ENCODE peak calls at places on chromosomes 3 and 15, in ten cellular contexts. L, E, P, S, H, R, O, Z, C and N are unnamed samples.

GRCh38 chr3:74624301-74624700 is 9.8 kb upstream of the CNTN3 start:
- DNase-seq in L (no peak), E (no peak), P (no peak), S (peak; percentile 78), H (no peak), R (no peak), O (no peak), Z (peak; percentile 88), C (peak; percentile 79), N (no peak)

GRCh38 chr15:45645026-45645980 is 10.5 kb downstream of the SQOR start:
- DNase-seq in L (no peak), E (no peak), P (no peak), S (peak; percentile 64), H (no peak), R (no peak), O (no peak), Z (peak; percentile 60), C (peak; percentile 61), N (peak; percentile 78)

GRCh38 chr15:55282284-55282833 is 7.3 kb downstream of the RAB27A start:
- DNase-seq in L (no peak), E (no peak), P (no peak), S (peak; percentile 46), H (no peak), R (no peak), O (no peak), Z (peak; percentile 76), C (peak; percentile 82), N (no peak)

GRCh38 chr3:72319202-72320095 is 528.8 kb downstream of the SHQ1 start:
- DNase-seq in L (no peak), E (no peak), P (no peak), S (peak; percentile 58), H (no peak), R (no peak), O (no peak), Z (no peak), C (peak; percentile 50), N (no peak)

GRCh38 chr15:99168601-99169580 is 64.0 kb downstream of the SYNM start:
- DNase-seq in L (no peak), E (no peak), P (no peak), S (no peak), H (no peak), R (no peak), O (no peak), Z (no peak), C (no peak), N (no peak)

GRCh38 chr3:197516517-197516889 is 39.3 kb downstream of the BDH1 start:
- DNase-seq in L (no peak), E (no peak), P (no peak), S (peak; percentile 83), H (no peak), R (no peak), O (peak; percentile 33), Z (peak; percentile 98), C (peak; percentile 82), N (no peak)

GRCh38 chr3:126530171-126531050 is 6.5 kb downstream of the CHST13 start:
- DNase-seq in L (no peak), E (no peak), P (no peak), S (no peak), H (peak; percentile 53), R (no peak), O (peak; percentile 88), Z (no peak), C (no peak), N (no peak)

GRCh38 chr15:39230205-39230916 is 350.5 kb upstream of the THBS1 start:
- DNase-seq in L (no peak), E (peak; percentile 11), P (no peak), S (no peak), H (no peak), R (no peak), O (no peak), Z (no peak), C (peak; percentile 31), N (no peak)

GRCh38 chr3:19226516-19226915 is 78.2 kb downstream of the KCNH8 start:
- DNase-seq in L (no peak), E (no peak), P (peak; percentile 16), S (no peak), H (no peak), R (no peak), O (no peak), Z (no peak), C (no peak), N (no peak)

GRCh38 chr3:88057650-88058321 is 1.0 kb downstream of the CGGBP1 start:
- DNase-seq in L (no peak), E (no peak), P (no peak), S (peak; percentile 6), H (no peak), R (no peak), O (no peak), Z (peak; percentile 11), C (peak; percentile 59), N (no peak)

GRCh38 chr3:188021502-188022040 is 132.4 kb upstream of the LPP start:
- DNase-seq in L (no peak), E (no peak), P (peak; percentile 27), S (peak; percentile 90), H (no peak), R (no peak), O (no peak), Z (peak; percentile 17), C (peak; percentile 91), N (no peak)

GRCh38 chr3:134242649-134243637 is 7.7 kb downstream of the RYK start:
- DNase-seq in L (peak; percentile 30), E (no peak), P (peak; percentile 52), S (peak; percentile 83), H (no peak), R (no peak), O (no peak), Z (peak; percentile 90), C (peak; percentile 89), N (no peak)

GRCh38 chr15:30038667-30039523 is 43.9 kb upstream of the GOLGA8J start:
- DNase-seq in L (no peak), E (peak; percentile 18), P (no peak), S (no peak), H (no peak), R (no peak), O (no peak), Z (no peak), C (no peak), N (peak; percentile 24)

GRCh38 chr15:43510230-43511011 is 7.0 kb upstream of the MAP1A start:
- DNase-seq in L (peak; percentile 97), E (peak; percentile 100), P (peak; percentile 100), S (peak; percentile 99), H (peak; percentile 99), R (peak; percentile 90), O (peak; percentile 100), Z (peak; percentile 96), C (peak; percentile 100), N (peak; percentile 98)

GRCh38 chr3:142117052-142117451 is 32.3 kb downstream of the TFDP2 start:
- DNase-seq in L (no peak), E (no peak), P (no peak), S (peak; percentile 16), H (no peak), R (no peak), O (no peak), Z (peak; percentile 78), C (peak; percentile 58), N (peak; percentile 24)

GRCh38 chr3:38651153-38651789 is 1.8 kb upstream of the SCN5A start:
- DNase-seq in L (peak; percentile 59), E (peak; percentile 53), P (peak; percentile 88), S (peak; percentile 41), H (peak; percentile 61), R (no peak), O (peak; percentile 87), Z (peak; percentile 45), C (peak; percentile 72), N (peak; percentile 80)

GRCh38 chr3:46853441-46854410 is 9.5 kb downstream of the MYL3 start:
- DNase-seq in L (no peak), E (no peak), P (no peak), S (no peak), H (no peak), R (no peak), O (peak; percentile 65), Z (no peak), C (no peak), N (no peak)

GRCh38 chr3:16512435-16513140 is 911 bp downstream of the RFTN1 start:
- DNase-seq in L (no peak), E (peak; percentile 39), P (peak; percentile 54), S (no peak), H (peak; percentile 67), R (no peak), O (peak; percentile 91), Z (no peak), C (no peak), N (peak; percentile 36)

GRCh38 chr3:16511561-16512434 is 1.7 kb downstream of the RFTN1 start:
- DNase-seq in L (no peak), E (peak; percentile 23), P (peak; percentile 29), S (peak; percentile 70), H (peak; percentile 62), R (peak; percentile 24), O (peak; percentile 87), Z (no peak), C (peak; percentile 89), N (peak; percentile 47)

GRCh38 chr3:16514799-16515353 is 1.4 kb upstream of the RFTN1 start:
- DNase-seq in L (no peak), E (no peak), P (no peak), S (no peak), H (no peak), R (no peak), O (no peak), Z (no peak), C (no peak), N (no peak)

GRCh38 chr3:16514021-16514700 is 662 bp upstream of the RFTN1 start:
- DNase-seq in L (no peak), E (no peak), P (no peak), S (no peak), H (no peak), R (no peak), O (no peak), Z (no peak), C (no peak), N (no peak)

GRCh38 chr3:16513141-16514020 is at the start of gene RFTN1:
- DNase-seq in L (no peak), E (peak; percentile 54), P (peak; percentile 69), S (peak; percentile 60), H (peak; percentile 64), R (no peak), O (peak; percentile 92), Z (peak; percentile 54), C (peak; percentile 66), N (peak; percentile 36)
- TF ChIP-seq CTCF in L (no peak), E (no peak), P (no peak), S (no peak), H (no peak), R (no peak), O (no peak), Z (no peak), C (peak; percentile 15), N (no peak)

GRCh38 chr3:181103605-181104004 is 114.1 kb upstream of the DNAJC19 start:
- DNase-seq in L (no peak), E (no peak), P (peak; percentile 93), S (no peak), H (no peak), R (no peak), O (no peak), Z (peak; percentile 7), C (peak; percentile 4), N (no peak)
- TF ChIP-seq CTCF in L (no peak), E (no peak), P (peak; percentile 92), S (peak; percentile 43), H (no peak), R (no peak), O (no peak), Z (peak; percentile 40), C (peak; percentile 25), N (no peak)

GRCh38 chr3:153448146-153448870 is 286.3 kb downstream of the RAP2B start:
- DNase-seq in L (no peak), E (no peak), P (no peak), S (no peak), H (no peak), R (no peak), O (no peak), Z (no peak), C (no peak), N (no peak)
- TF ChIP-seq CTCF in L (no peak), E (no peak), P (no peak), S (no peak), H (no peak), R (no peak), O (no peak), Z (no peak), C (no peak), N (no peak)

GRCh38 chr3:44992555-44993470 is 16.8 kb downstream of the EXOSC7 start:
- DNase-seq in L (no peak), E (no peak), P (peak; percentile 77), S (no peak), H (no peak), R (no peak), O (no peak), Z (peak; percentile 96), C (peak; percentile 47), N (no peak)
- TF ChIP-seq CTCF in L (peak; percentile 18), E (no peak), P (peak; percentile 81), S (peak; percentile 85), H (peak; percentile 72), R (peak; percentile 20), O (peak; percentile 50), Z (peak; percentile 79), C (peak; percentile 83), N (peak; percentile 64)